ENCODE peak calls at places on chromosomes 11 and 22, in six cellular contexts. Z is Karpas-422; P is cardiac muscle cell; C is suprapubic skin; L is CD4-positive, alpha-beta memory T cell; T is GM23248. R is an unnamed sample.

GRCh38 chr11:130428692-130429681 is 578 bp upstream of the ADAMTS8 start:
- DNase-seq in Z (no peak), P (no peak), C (no peak), L (no peak), T (no peak), R (no peak)

GRCh38 chr11:88979641-88980040 is 86.1 kb downstream of the GRM5 start:
- DNase-seq in Z (no peak), P (no peak), C (no peak), L (no peak), T (peak; percentile 83), R (no peak)

GRCh38 chr22:26656896-26657851 is at the start of gene MIAT:
- DNase-seq in Z (peak; percentile 45), P (peak; percentile 10), C (no peak), L (peak; percentile 82), T (peak; percentile 64), R (no peak)

GRCh38 chr22:19133561-19133960 is 2.5 kb downstream of the TSSK2 start:
- DNase-seq in Z (no peak), P (no peak), C (no peak), L (no peak), T (no peak), R (no peak)

GRCh38 chr11:64313491-64314145 is 3.7 kb downstream of the TRMT112 start:
- DNase-seq in Z (no peak), P (peak; percentile 42), C (peak; percentile 85), L (no peak), T (peak; percentile 90), R (no peak)

GRCh38 chr11:99893803-99894202 is 793.3 kb upstream of the ARHGAP42 start:
- DNase-seq in Z (no peak), P (no peak), C (no peak), L (no peak), T (no peak), R (no peak)

GRCh38 chr11:16226245-16226644 is 130.1 kb downstream of the SOX6 start:
- DNase-seq in Z (no peak), P (peak; percentile 25), C (peak; percentile 62), L (no peak), T (no peak), R (no peak)

GRCh38 chr11:17650601-17650911 is 68.8 kb upstream of the MYOD1 start:
- DNase-seq in Z (no peak), P (no peak), C (no peak), L (no peak), T (no peak), R (no peak)

GRCh38 chr11:107683807-107684206 is 28.0 kb downstream of the SLN start:
- DNase-seq in Z (peak; percentile 64), P (no peak), C (no peak), L (no peak), T (peak; percentile 32), R (no peak)

GRCh38 chr22:20420157-20420842 is 17.3 kb downstream of the SCARF2 start:
- DNase-seq in Z (no peak), P (no peak), C (peak; percentile 57), L (no peak), T (no peak), R (no peak)

GRCh38 chr11:19432370-19433163 is 191.8 kb upstream of the E2F8 start:
- DNase-seq in Z (peak; percentile 41), P (peak; percentile 93), C (no peak), L (no peak), T (peak; percentile 92), R (no peak)

GRCh38 chr22:44755418-44755817 is 3.0 kb downstream of the ARHGAP8 start:
- DNase-seq in Z (no peak), P (no peak), C (no peak), L (no peak), T (no peak), R (peak; percentile 28)

GRCh38 chr22:21632237-21632895 is at the start of gene CCDC116:
- DNase-seq in Z (peak; percentile 91), P (no peak), C (no peak), L (peak; percentile 81), T (no peak), R (no peak)

GRCh38 chr11:78000193-78000592 is 5.7 kb upstream of the INTS4 start:
- DNase-seq in Z (peak; percentile 87), P (peak; percentile 88), C (no peak), L (peak; percentile 49), T (peak; percentile 76), R (peak; percentile 41)

GRCh38 chr22:49009359-49010063 is 818.2 kb downstream of the BRD1 start:
- DNase-seq in Z (no peak), P (no peak), C (no peak), L (no peak), T (no peak), R (no peak)

GRCh38 chr11:1878134-1879031 is 13.3 kb downstream of the PRR33 start:
- DNase-seq in Z (no peak), P (no peak), C (peak; percentile 69), L (peak; percentile 34), T (no peak), R (no peak)

GRCh38 chr11:1876361-1877063 is 15.2 kb downstream of the PRR33 start:
- DNase-seq in Z (peak; percentile 73), P (peak; percentile 81), C (peak; percentile 81), L (peak; percentile 30), T (peak; percentile 57), R (no peak)

GRCh38 chr11:1875093-1875785 is 16.5 kb downstream of the PRR33 start:
- DNase-seq in Z (no peak), P (no peak), C (peak; percentile 69), L (peak; percentile 24), T (no peak), R (no peak)

GRCh38 chr11:1879342-1879940 is 12.3 kb downstream of the PRR33 start:
- DNase-seq in Z (no peak), P (no peak), C (peak; percentile 60), L (peak; percentile 31), T (no peak), R (no peak)

DNA sequence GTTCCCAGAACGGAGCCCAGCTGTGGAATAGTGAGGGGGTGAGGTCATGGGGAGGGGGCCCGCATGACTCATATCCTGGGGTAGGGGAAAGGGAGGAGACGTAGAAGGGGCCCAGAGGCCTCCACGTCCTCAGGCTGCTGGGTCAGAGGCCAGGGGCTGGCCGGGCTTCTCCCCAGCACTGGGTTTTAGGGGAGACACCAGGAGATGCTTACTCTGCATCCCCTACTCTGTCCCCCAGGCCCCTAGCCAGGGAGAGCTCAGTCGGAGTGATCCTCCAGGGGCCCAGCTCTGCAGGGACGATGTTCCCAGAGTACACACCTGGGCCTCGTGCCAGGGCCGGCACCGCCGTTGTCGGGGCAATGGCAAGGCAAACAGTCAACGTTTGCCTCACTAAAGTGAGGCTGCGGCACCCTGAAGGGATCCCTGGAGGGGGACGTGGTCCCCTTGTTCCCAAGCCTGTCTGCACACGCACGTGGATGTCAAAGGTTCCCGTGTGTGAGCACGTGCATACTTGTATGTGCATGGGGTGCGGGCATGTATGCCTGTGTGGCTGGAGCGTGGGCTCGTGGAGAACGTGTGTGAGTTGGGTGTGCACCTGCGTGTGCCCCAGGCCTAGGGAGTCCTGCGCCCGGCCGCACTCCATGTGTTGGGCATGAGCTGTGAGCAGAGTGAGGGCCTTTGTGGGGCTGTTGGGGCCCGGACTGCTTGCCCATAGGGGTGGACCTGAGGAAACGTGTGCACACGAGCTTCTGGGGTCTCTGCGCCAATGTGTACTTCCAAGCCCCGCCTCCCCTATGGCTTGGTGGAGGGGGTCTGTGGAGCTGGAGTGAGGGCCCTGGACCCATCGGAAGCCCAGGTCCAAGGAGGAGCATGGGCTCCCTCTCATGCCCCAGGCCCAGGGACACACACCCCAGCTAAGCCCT is 14.2 kb downstream of the PRR33 start:
- DNase-seq in Z (no peak), P (peak; percentile 73), C (peak; percentile 85), L (peak; percentile 27), T (peak; percentile 33), R (no peak)
- H3K4me1 ChIP-seq in Z (peaks cover 15% of the 10 kb centered on the region), P (no peaks in the 10 kb centered on the region), C (peaks cover 96% of the 10 kb centered on the region), L (peaks cover 16% of the 10 kb centered on the region), T (no peaks in the 10 kb centered on the region), R (peaks cover 10% of the 10 kb centered on the region)

GRCh38 chr22:37635157-37635556 is 4.3 kb upstream of the SH3BP1 start:
- DNase-seq in Z (no peak), P (no peak), C (no peak), L (no peak), T (no peak), R (no peak)

GRCh38 chr22:37638351-37639069 is 959 bp upstream of the SH3BP1 start:
- DNase-seq in Z (peak; percentile 67), P (no peak), C (no peak), L (peak; percentile 55), T (no peak), R (no peak)

GRCh38 chr22:37636949-37637273 is 2.6 kb upstream of the SH3BP1 start:
- DNase-seq in Z (no peak), P (no peak), C (no peak), L (no peak), T (no peak), R (no peak)

GRCh38 chr22:37634505-37635002 is 4.9 kb upstream of the SH3BP1 start:
- DNase-seq in Z (peak; percentile 70), P (no peak), C (peak; percentile 73), L (no peak), T (no peak), R (no peak)

GRCh38 chr22:37636186-37636948 is 3.1 kb upstream of the SH3BP1 start:
- DNase-seq in Z (no peak), P (peak; percentile 84), C (no peak), L (no peak), T (peak; percentile 27), R (no peak)
- H3K27ac ChIP-seq in Z (peak overlapping the region; percentile 65), P (peak overlapping the region; percentile 91), C (no peak overlapping the region), L (peak overlapping the region; percentile 64), T (no peak overlapping the region), R (no peak overlapping the region)

GRCh38 chr11:126495806-126496205 is 140.3 kb downstream of the ST3GAL4 start:
- DNase-seq in Z (no peak), P (no peak), C (no peak), L (no peak), T (no peak), R (no peak)
- H3K4me1 ChIP-seq in Z (peaks cover 6% of the 10 kb centered on the region), P (no peaks in the 10 kb centered on the region), C (no peaks in the 10 kb centered on the region), L (no peaks in the 10 kb centered on the region), T (no peaks in the 10 kb centered on the region), R (no peaks in the 10 kb centered on the region)

GRCh38 chr22:40051322-40051721 is 56.6 kb downstream of the FAM83F start:
- DNase-seq in Z (no peak), P (no peak), C (no peak), L (no peak), T (no peak), R (no peak)
- H3K27ac ChIP-seq in Z (peak overlapping the region; percentile 98), P (peak overlapping the region; percentile 9), C (no peak overlapping the region), L (peak overlapping the region; percentile 20), T (no peak overlapping the region), R (no peak overlapping the region)

DNA sequence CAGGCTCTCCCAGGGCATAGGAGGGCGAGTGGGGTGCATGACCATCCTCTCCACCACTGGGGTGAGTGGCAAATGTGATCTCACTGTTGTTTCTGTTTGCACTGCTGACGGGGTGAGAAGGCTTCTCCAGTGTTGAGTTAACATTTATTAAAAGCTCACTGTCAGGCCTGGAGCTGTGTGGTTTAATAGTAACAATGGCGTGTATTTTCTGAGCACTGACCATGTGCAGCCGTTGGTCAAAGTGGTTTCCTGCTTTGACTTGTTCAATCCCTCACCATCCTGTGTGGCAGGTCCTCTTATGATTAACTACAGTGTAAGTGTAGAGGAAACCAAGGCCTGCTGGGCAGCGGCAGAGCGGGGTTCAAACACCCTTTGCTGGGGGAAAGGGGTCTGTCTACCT is 4.4 kb downstream of the A4GALT start:
- DNase-seq in Z (no peak), P (no peak), C (no peak), L (no peak), T (no peak), R (no peak)
- H3K4me1 ChIP-seq in Z (peaks cover 23% of the 10 kb centered on the region), P (peaks cover 7% of the 10 kb centered on the region), C (peaks cover 48% of the 10 kb centered on the region), L (peaks cover 8% of the 10 kb centered on the region), T (peaks cover 11% of the 10 kb centered on the region), R (peaks cover 19% of the 10 kb centered on the region)